ENCODE peak calls at places on chromosomes 5 and 9, in four cellular contexts. L is A549, D is SK-N-SH, N is H1. V is an unnamed sample.

GRCh38 chr5:17169507-17169906 is 47.9 kb upstream of the BASP1 start:
- DNase-seq in L (no peak), D (no peak), N (no peak), V (no peak)

GRCh38 chr5:141597814-141598213 is 21.0 kb downstream of the DIAPH1 start:
- DNase-seq in L (no peak), D (no peak), N (no peak), V (no peak)

GRCh38 chr9:618478-618877 is 223.0 kb upstream of the DMRT1 start:
- DNase-seq in L (no peak), D (no peak), N (no peak), V (no peak)

GRCh38 chr5:163564321-163564924 is 59.0 kb downstream of the MAT2B start:
- DNase-seq in L (peak), D (peak), N (peak), V (peak)

GRCh38 chr5:151886741-151887261 is 37.9 kb downstream of the GLRA1 start:
- DNase-seq in L (no peak), D (no peak), N (no peak), V (no peak)

GRCh38 chr9:23702311-23702922 is 123.6 kb downstream of the ELAVL2 start:
- DNase-seq in L (no peak), D (peak), N (no peak), V (no peak)

GRCh38 chr9:130698514-130698913 is 4.9 kb downstream of the EXOSC2 start:
- DNase-seq in L (no peak), D (no peak), N (no peak), V (no peak)

GRCh38 chr5:1537166-1538154 is 13.7 kb upstream of the LPCAT1 start:
- DNase-seq in L (no peak), D (no peak), N (peak), V (no peak)

GRCh38 chr5:83711982-83712601 is 8.6 kb downstream of the HAPLN1 start:
- DNase-seq in L (peak), D (peak), N (peak), V (no peak)

GRCh38 chr5:127585661-127586060 is 63.2 kb upstream of the CTXN3 start:
- DNase-seq in L (no peak), D (no peak), N (no peak), V (no peak)

GRCh38 chr5:137400571-137400970 is 98.6 kb downstream of the SPOCK1 start:
- DNase-seq in L (no peak), D (no peak), N (no peak), V (no peak)

GRCh38 chr9:26216702-26217101 is 538.5 kb upstream of the TUSC1 start:
- DNase-seq in L (no peak), D (no peak), N (no peak), V (no peak)

GRCh38 chr5:161007879-161008278 is 155.9 kb upstream of the ATP10B start:
- DNase-seq in L (no peak), D (no peak), N (no peak), V (no peak)

GRCh38 chr9:34989946-34990635 is 546 bp downstream of the DNAJB5 start:
- DNase-seq in L (no peak), D (peak), N (peak), V (no peak)

GRCh38 chr9:80995759-80996158 is 693.6 kb downstream of the TLE1 start:
- DNase-seq in L (no peak), D (no peak), N (no peak), V (no peak)

GRCh38 chr9:93099551-93100264 is 3.7 kb downstream of the CARD19 start:
- DNase-seq in L (no peak), D (no peak), N (no peak), V (no peak)

GRCh38 chr9:35488566-35489312 is 1.2 kb upstream of the RUSC2 start:
- DNase-seq in L (no peak), D (no peak), N (no peak), V (no peak)

GRCh38 chr9:131578778-131579504 is 33.6 kb downstream of the PRRT1B start:
- DNase-seq in L (no peak), D (peak), N (no peak), V (no peak)

GRCh38 chr5:96743065-96743768 is 64.5 kb downstream of the ERAP1 start:
- DNase-seq in L (no peak), D (no peak), N (no peak), V (no peak)

GRCh38 chr9:16884952-16885513 is 14.6 kb upstream of the BNC2 start:
- DNase-seq in L (no peak), D (peak), N (no peak), V (no peak)

DNA sequence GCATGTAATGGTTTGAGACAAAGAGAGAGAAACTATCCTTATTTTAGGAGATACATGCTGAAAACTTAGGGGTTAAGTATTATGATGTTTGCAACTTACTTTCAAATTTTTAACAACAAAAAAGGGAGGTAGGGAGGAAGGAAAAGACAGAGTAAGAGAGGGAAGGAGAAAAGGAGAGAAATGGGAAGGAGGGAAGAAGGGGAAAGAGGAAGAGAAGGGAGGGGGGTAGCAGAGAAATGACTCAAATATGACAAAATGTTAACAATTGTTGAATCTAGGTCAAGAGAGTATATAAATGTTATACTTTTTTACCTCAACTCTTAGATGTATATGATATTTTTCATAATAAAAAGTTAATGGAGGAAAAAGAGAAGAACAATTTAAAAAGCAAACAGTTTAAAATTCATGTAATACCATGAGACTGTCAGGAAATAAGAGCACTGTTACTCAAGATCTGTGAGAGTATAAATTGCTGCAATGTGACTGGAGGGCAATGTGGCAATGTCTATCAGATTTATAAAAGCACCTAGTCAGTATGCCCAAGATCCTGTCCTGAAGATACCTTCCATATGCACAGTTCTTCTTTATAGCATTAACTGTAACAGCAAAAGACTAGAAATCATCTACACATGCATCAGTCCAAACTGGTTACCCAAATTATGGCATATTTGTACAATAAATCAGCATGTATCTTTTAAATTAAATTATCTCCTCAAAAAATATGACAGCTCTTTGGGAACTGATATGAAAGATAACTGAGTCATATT is 16.3 kb downstream of the FBXW11 start:
- DNase-seq in L (no peak), D (no peak), N (no peak), V (no peak)
- TF ChIP-seq RAD21 in L (no peak), D (no peak), N (no peak), V (no peak)

GRCh38 chr9:111161015-111161415 is 122.7 kb upstream of the LPAR1 start:
- DNase-seq in L (no peak), D (no peak), N (no peak), V (no peak)
- TF ChIP-seq MAX in L (no peak), D (no peak), N (no peak), V (no peak)

GRCh38 chr5:31131381-31131811 is 62.1 kb upstream of the CDH6 start:
- DNase-seq in L (no peak), D (no peak), N (no peak), V (no peak)
- H3K4me2 ChIP-seq in L (no peak), D (no peak), N (no peak), V (no peak)

DNA sequence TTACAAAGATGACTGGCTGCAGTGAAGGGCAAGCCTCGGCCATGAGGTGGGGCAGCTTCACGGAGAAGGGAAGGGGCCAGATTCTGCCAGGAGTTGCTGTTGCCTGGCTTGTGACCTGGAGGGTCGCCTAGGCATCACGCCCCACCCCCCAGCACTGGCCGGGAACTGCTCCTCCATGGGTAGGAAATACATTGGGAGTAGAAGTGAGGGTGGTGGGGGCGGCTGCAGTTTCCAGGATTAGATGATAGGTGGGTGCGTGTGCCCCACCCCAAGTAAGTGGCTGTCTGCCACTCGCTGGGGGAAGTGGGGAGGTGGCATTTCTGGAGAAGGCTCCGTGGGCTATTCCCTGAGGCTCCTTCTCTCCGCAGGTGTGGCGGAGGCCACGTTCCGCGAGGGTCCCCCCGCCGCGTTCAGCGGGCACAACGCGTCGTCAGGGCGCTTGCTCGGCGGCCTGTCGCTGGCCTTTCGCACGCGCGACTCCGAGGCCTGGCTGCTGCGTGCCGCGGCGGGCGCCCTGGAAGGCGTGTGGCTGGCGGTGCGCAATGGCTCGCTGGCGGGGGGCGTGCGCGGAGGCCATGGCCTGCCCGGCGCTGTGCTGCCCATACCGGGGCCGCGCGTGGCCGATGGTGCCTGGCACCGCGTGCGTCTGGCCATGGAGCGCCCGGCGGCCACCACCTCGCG is 16.9 kb downstream of the CRB2 start:
- DNase-seq in L (no peak), D (no peak), N (no peak), V (no peak)
- TF ChIP-seq RAD21 in L (no peak), D (no peak), N (no peak), V (no peak)

GRCh38 chr9:128104171-128104618 is 23.3 kb downstream of the PTGES2 start:
- DNase-seq in L (no peak), D (no peak), N (no peak), V (no peak)
- TF ChIP-seq MAX in L (no peak), D (no peak), N (no peak), V (no peak)

GRCh38 chr5:75551471-75551870 is 39.8 kb downstream of the POLK start:
- DNase-seq in L (no peak), D (no peak), N (no peak), V (no peak)
- H3K4me2 ChIP-seq in L (no peak), D (no peak), N (no peak), V (no peak)

DNA sequence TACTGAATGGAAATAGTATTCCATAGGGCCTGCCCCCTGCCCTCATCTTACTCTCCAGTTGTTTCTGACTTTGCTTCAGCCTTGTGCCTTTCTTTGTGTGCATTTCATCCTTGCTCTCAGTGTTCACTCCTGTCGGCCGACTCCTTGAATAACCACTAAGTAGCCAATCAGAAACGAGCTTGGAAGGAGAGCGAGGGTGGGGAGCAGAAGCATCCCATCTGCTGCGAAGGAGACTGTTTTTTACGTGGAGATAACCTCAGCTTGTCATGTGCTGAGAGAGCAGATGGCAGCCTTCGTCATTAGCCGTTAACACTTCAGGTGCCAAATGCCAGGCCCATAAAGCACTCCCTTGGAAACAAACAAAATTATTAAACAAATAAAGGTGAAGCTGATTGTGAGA is 45.4 kb upstream of the CFAP157 start:
- DNase-seq in L (no peak), D (peak), N (no peak), V (no peak)
- TF ChIP-seq RAD21 in L (no peak), D (no peak), N (no peak), V (no peak)

DNA sequence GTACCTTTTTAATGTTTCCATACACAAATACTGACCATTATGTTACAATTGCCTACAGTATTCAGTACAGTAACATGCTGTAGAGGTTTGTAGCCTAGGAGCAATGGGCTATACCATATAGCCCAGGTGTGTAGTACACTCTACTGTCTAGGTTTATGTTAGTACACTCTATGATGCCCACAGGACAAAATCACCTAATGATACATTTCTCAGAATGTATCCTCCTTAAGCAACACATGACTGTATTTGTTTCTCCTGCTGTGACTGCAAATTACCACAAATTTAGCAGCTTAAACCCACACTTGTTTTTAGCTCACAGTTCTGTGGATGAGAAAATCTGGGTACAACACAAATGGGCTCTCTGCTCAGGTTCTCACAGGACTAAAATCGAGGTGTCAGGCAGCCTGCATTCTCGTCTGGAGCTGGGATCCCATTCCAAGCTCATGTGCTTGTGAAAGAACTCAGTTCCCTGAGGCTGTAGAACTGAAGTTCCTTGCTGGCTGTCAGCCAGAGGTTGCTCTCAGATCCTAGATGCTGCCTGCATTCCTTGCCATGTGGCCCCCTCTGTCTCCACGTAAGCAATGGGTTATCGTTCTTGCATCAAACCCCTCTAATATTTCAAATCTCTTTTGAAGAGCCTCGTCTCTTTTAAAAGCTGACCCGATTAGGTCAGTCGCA is 38.6 kb upstream of the PIK3R1 start:
- DNase-seq in L (no peak), D (no peak), N (no peak), V (no peak)
- TF ChIP-seq MAX in L (no peak), D (no peak), N (no peak), V (no peak)

DNA sequence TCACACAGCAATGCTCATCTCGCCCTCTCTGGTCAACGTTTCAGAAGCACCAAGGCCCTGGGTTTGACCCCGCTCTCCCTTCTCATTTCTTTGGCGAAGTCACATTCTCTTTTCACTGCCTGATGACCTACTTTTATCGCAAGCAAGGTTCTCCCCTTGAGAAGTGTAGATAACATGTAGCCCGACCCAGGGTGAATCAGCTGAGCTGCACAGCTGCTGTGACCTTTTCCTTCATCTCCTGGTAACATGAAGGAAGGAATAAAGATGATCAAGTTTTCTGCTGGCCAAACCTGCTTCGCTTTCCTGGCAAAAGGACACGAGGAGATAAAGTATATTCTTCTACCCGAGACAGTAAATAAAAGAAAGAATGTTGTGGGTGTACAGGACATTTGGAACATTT is 155.2 kb upstream of the ZNF462 start:
- DNase-seq in L (no peak), D (no peak), N (no peak), V (no peak)
- H3K4me2 ChIP-seq in L (no peak), D (no peak), N (no peak), V (no peak)

V was measured in HCT116.